ENCODE peak calls at places on chromosomes 2 and 18, in five cellular contexts. One of them, this sample, is unnamed.

GRCh38 chr18:61825386-61825785 is 67.4 kb downstream of the RNF152 start:
- DNase-seq in GM20000: no peak
- DNase-seq in NT2/D1: no peak
- DNase-seq in psoas muscle: no peak
- DNase-seq in iPS-NIHi11: no peak
- DNase-seq in this sample: no peak

GRCh38 chr2:138421971-138422335 is 79.6 kb upstream of the SPOPL start:
- DNase-seq in GM20000: no peak
- DNase-seq in NT2/D1: no peak
- DNase-seq in psoas muscle: no peak
- DNase-seq in iPS-NIHi11: no peak
- DNase-seq in this sample: no peak

GRCh38 chr2:133122529-133122928 is 445.7 kb downstream of the NCKAP5 start:
- DNase-seq in GM20000: no peak
- DNase-seq in NT2/D1: no peak
- DNase-seq in psoas muscle: no peak
- DNase-seq in iPS-NIHi11: no peak
- DNase-seq in this sample: no peak

GRCh38 chr2:121567957-121568409 is 37.3 kb downstream of the RNU4ATAC start:
- DNase-seq in GM20000: no peak
- DNase-seq in NT2/D1: no peak
- DNase-seq in psoas muscle: no peak
- DNase-seq in iPS-NIHi11: no peak
- DNase-seq in this sample: no peak

GRCh38 chr2:135043345-135043744 is 3.9 kb downstream of the MAP3K19 start:
- DNase-seq in GM20000: no peak
- DNase-seq in NT2/D1: no peak
- DNase-seq in psoas muscle: no peak
- DNase-seq in iPS-NIHi11: no peak
- DNase-seq in this sample: no peak

GRCh38 chr2:70403267-70404053 is 101.6 kb upstream of the FAM136A start:
- DNase-seq in GM20000: no peak
- DNase-seq in NT2/D1: no peak
- DNase-seq in psoas muscle: no peak
- DNase-seq in iPS-NIHi11: no peak
- DNase-seq in this sample: no peak

GRCh38 chr2:171244466-171244969 is 83.8 kb upstream of the TLK1 start:
- DNase-seq in GM20000: no peak
- DNase-seq in NT2/D1: peak; percentile 72
- DNase-seq in psoas muscle: no peak
- DNase-seq in iPS-NIHi11: no peak
- DNase-seq in this sample: no peak

GRCh38 chr2:28915939-28916338 is 21.5 kb downstream of the WDR43 start:
- DNase-seq in GM20000: no peak
- DNase-seq in NT2/D1: no peak
- DNase-seq in psoas muscle: no peak
- DNase-seq in iPS-NIHi11: no peak
- DNase-seq in this sample: no peak

GRCh38 chr2:235740821-235741220 is 247.0 kb downstream of the AGAP1 start:
- DNase-seq in GM20000: no peak
- DNase-seq in NT2/D1: no peak
- DNase-seq in psoas muscle: no peak
- DNase-seq in iPS-NIHi11: peak; percentile 67
- DNase-seq in this sample: peak; percentile 31

GRCh38 chr2:149715005-149715592 is 127.5 kb upstream of the MMADHC start:
- DNase-seq in GM20000: peak; percentile 3
- DNase-seq in NT2/D1: peak; percentile 35
- DNase-seq in psoas muscle: no peak
- DNase-seq in iPS-NIHi11: peak; percentile 41
- DNase-seq in this sample: peak; percentile 20